ENCODE peak calls at places on chromosomes 11 and 22, in four cellular contexts. N is Daoy; H is DMS153; I is CD4-positive, alpha-beta T cell. L is an unnamed sample.

GRCh38 chr22:38413085-38414008 is 41.7 kb downstream of the KCNJ4 start:
- DNase-seq in N (no peak), I (no peak), H (peak; percentile 16), L (no peak)

GRCh38 chr11:123640677-123641494 is 13.5 kb downstream of the SCN3B start:
- DNase-seq in I (peak; percentile 45), N (peak; percentile 51), H (peak; percentile 9), L (no peak)

GRCh38 chr11:6498121-6498520 is 1.0 kb downstream of the DNHD1 start:
- DNase-seq in N (no peak), H (no peak), I (no peak), L (no peak)

GRCh38 chr22:30636226-30637077 is 871 bp downstream of the SLC35E4 start:
- DNase-seq in N (peak; percentile 62), H (no peak), I (peak; percentile 9), L (peak; percentile 18)

GRCh38 chr11:121884601-121885000 is 231.4 kb downstream of the BLID start:
- DNase-seq in I (no peak), N (no peak), H (no peak), L (no peak)

GRCh38 chr11:2789791-2790580 is 90.2 kb upstream of the KCNQ1OT1 start:
- DNase-seq in H (no peak), I (no peak), N (no peak), L (peak; percentile 39)

GRCh38 chr11:105860105-105860504 is 161.9 kb downstream of the MSANTD4 start:
- DNase-seq in N (no peak), H (no peak), I (no peak), L (no peak)

GRCh38 chr11:110131386-110132123 is 38.4 kb downstream of the ZC3H12C start:
- DNase-seq in N (no peak), I (no peak), H (peak; percentile 22), L (no peak)

GRCh38 chr11:66015094-66015881 is 3.5 kb downstream of the CST6 start:
- DNase-seq in N (peak; percentile 72), H (no peak), I (no peak), L (no peak)